ENCODE peak calls at places on chromosomes 3 and 15, in nine cellular contexts. K is AG08396, T is GM12865, R is activated T-cell treated with anti-CD3 and anti-CD28 coated beads for 24 hours, Z is brain microvascular endothelial cell, P is pulmonary artery endothelial cell, U is BE2C, W is NCI-H774, Y is LNCaP clone FGC. H is an unnamed sample.

GRCh38 chr3:114332342-114333179 is 38.7 kb downstream of the TIGIT start:
- DNase-seq in T (peak), U (no peak), W (no peak), R (no peak), P (no peak), K (no peak), Z (no peak), Y (no peak), H (no peak)

GRCh38 chr3:31962801-31963205 is 18.3 kb downstream of the OSBPL10 start:
- DNase-seq in U (no peak), Y (no peak), P (peak), K (no peak), Z (no peak), W (no peak), T (no peak), R (no peak), H (no peak)

GRCh38 chr15:39025331-39025730 is 460.7 kb upstream of the RASGRP1 start:
- DNase-seq in T (no peak), R (no peak), Z (no peak), W (no peak), U (no peak), P (no peak), Y (no peak), K (peak), H (no peak)

GRCh38 chr3:23800731-23801130 is 5.0 kb upstream of the UBE2E1 start:
- DNase-seq in U (no peak), R (no peak), Z (no peak), T (peak), Y (no peak), P (no peak), W (no peak), K (no peak), H (no peak)

GRCh38 chr3:153026026-153026425 is 136.0 kb upstream of the RAP2B start:
- DNase-seq in Y (peak), R (no peak), P (no peak), W (peak), U (no peak), Z (no peak), T (peak), K (no peak), H (no peak)

GRCh38 chr3:126582286-126582685 is 23.6 kb upstream of the C3orf22 start:
- DNase-seq in Z (no peak), T (no peak), Y (no peak), W (no peak), P (no peak), R (no peak), U (no peak), K (no peak), H (no peak)

GRCh38 chr15:70095387-70096214 is 2.1 kb downstream of the TLE3 start:
- DNase-seq in W (peak), R (peak), P (no peak), Z (no peak), Y (no peak), U (peak), T (peak), K (peak), H (peak)

GRCh38 chr3:101809178-101810022 is 30.4 kb downstream of the NXPE3 start:
- DNase-seq in Z (peak), U (peak), T (peak), R (peak), Y (no peak), K (peak), P (no peak), W (peak), H (peak)

GRCh38 chr3:46098319-46098761 is 71.1 kb upstream of the XCR1 start:
- DNase-seq in K (peak), U (no peak), R (peak), W (no peak), Z (peak), T (peak), Y (no peak), P (no peak), H (no peak)

GRCh38 chr3:45644063-45644462 is 45.1 kb upstream of the SACM1L start:
- DNase-seq in Z (peak), W (no peak), Y (no peak), K (peak), P (peak), R (no peak), T (no peak), U (no peak), H (no peak)

GRCh38 chr3:150376001-150376848 is 31.9 kb upstream of the TSC22D2 start:
- DNase-seq in K (no peak), Z (no peak), W (peak), P (no peak), T (no peak), U (peak), R (no peak), Y (no peak), H (no peak)

GRCh38 chr3:17424137-17424536 is 318.3 kb downstream of the TBC1D5 start:
- DNase-seq in Z (no peak), T (peak), K (no peak), R (no peak), W (no peak), Y (peak), P (no peak), U (peak), H (no peak)

GRCh38 chr15:78872155-78872971 is at the start of gene MORF4L1:
- DNase-seq in K (peak), T (peak), Y (peak), Z (peak), R (peak), U (peak), W (peak), P (peak), H (peak)

GRCh38 chr3:2810723-2811122 is 299.5 kb downstream of the IL5RA start:
- DNase-seq in T (no peak), Y (no peak), U (no peak), P (no peak), W (no peak), Z (no peak), R (no peak), K (no peak), H (peak)

GRCh38 chr3:131221731-131222130 is 159.8 kb upstream of the NUDT16 start:
- DNase-seq in Y (no peak), T (no peak), U (no peak), K (peak), P (no peak), W (no peak), Z (peak), R (no peak), H (no peak)

GRCh38 chr3:187739125-187739560 is 6.1 kb downstream of the BCL6 start:
- DNase-seq in U (no peak), P (no peak), T (no peak), R (no peak), Y (no peak), W (peak), Z (no peak), K (peak), H (peak)

GRCh38 chr15:34047893-34048775 is 9.1 kb upstream of the AVEN start:
- DNase-seq in W (no peak), R (no peak), U (no peak), P (no peak), K (no peak), T (no peak), Z (peak), Y (no peak), H (no peak)

GRCh38 chr3:142152349-142152748 is 3.0 kb upstream of the TFDP2 start:
- DNase-seq in T (no peak), K (no peak), P (no peak), Y (no peak), Z (no peak), R (no peak), U (peak), W (no peak), H (peak)